ENCODE peak calls at places on chromosomes 3 and 15, in five cellular contexts. B, M, T, G and Y are unnamed samples.

GRCh38 chr15:51861557-51862350 is 32.3 kb downstream of the TMOD3 start:
- DNase-seq in T (peak; percentile 89), M (no peak), B (no peak), G (no peak), Y (no peak)

GRCh38 chr3:196620228-196620627 is 19.3 kb upstream of the NRROS start:
- DNase-seq in T (peak; percentile 86), M (peak; percentile 70), B (no peak), G (no peak), Y (no peak)

GRCh38 chr15:58583171-58583908 is 151.5 kb downstream of the LIPC start:
- DNase-seq in B (no peak), G (no peak), T (no peak), M (no peak), Y (no peak)

GRCh38 chr15:62099171-62099601 is 32.4 kb downstream of the C2CD4A start:
- DNase-seq in M (no peak), T (no peak), G (no peak), B (no peak), Y (no peak)

GRCh38 chr15:73832657-73833056 is 40.7 kb upstream of the TBC1D21 start:
- DNase-seq in T (no peak), G (no peak), M (no peak), B (no peak), Y (no peak)

GRCh38 chr15:67383903-67384302 is 129.3 kb downstream of the IQCH start:
- DNase-seq in G (no peak), M (no peak), T (no peak), B (no peak), Y (no peak)

GRCh38 chr15:68930268-68931022 is at the start of gene SPESP1:
- DNase-seq in B (no peak), T (peak; percentile 45), M (peak; percentile 60), G (no peak), Y (no peak)

GRCh38 chr3:45807133-45807532 is 10.8 kb upstream of the SLC6A20 start:
- DNase-seq in T (no peak), B (no peak), M (no peak), G (no peak), Y (no peak)

GRCh38 chr15:99443056-99443756 is 122.6 kb upstream of the MEF2A start:
- DNase-seq in M (no peak), G (no peak), B (no peak), T (no peak), Y (no peak)

GRCh38 chr3:130894130-130894872 is 417 bp downstream of the ATP2C1 start:
- DNase-seq in B (no peak), T (peak; percentile 62), M (peak; percentile 71), G (peak; percentile 32), Y (peak; percentile 2)

GRCh38 chr15:93041159-93041547 is 47.9 kb downstream of the RGMA start:
- DNase-seq in B (no peak), G (no peak), M (peak; percentile 34), T (no peak), Y (no peak)

GRCh38 chr3:79517766-79518413 is 249.9 kb downstream of the ROBO1 start:
- DNase-seq in B (no peak), T (no peak), G (no peak), M (no peak), Y (peak; percentile 24)

GRCh38 chr3:195153653-195154052 is 117.3 kb downstream of the XXYLT1 start:
- DNase-seq in G (no peak), M (no peak), T (no peak), B (no peak), Y (no peak)

GRCh38 chr15:55290361-55291057 is 896 bp upstream of the RAB27A start:
- DNase-seq in G (peak; percentile 82), M (peak; percentile 92), T (peak; percentile 81), B (peak; percentile 58), Y (peak; percentile 71)

GRCh38 chr3:23829242-23829934 is 23.6 kb downstream of the UBE2E1 start:
- DNase-seq in T (no peak), M (no peak), B (no peak), G (no peak), Y (no peak)

GRCh38 chr3:179474480-179474879 is 23.2 kb upstream of the GNB4 start:
- DNase-seq in T (no peak), M (no peak), G (no peak), B (no peak), Y (no peak)

GRCh38 chr3:73653877-73654276 is 29.1 kb upstream of the PDZRN3 start:
- DNase-seq in B (no peak), G (no peak), M (no peak), T (no peak), Y (no peak)

GRCh38 chr3:23815879-23816278 is 10.1 kb downstream of the UBE2E1 start:
- DNase-seq in T (no peak), G (no peak), B (no peak), M (no peak), Y (no peak)

GRCh38 chr15:88648357-88649214 is 9.8 kb downstream of the ISG20 start:
- DNase-seq in M (no peak), G (no peak), B (no peak), T (no peak), Y (no peak)

GRCh38 chr3:12816521-12817340 is 20.3 kb downstream of the CAND2 start:
- DNase-seq in G (no peak), M (no peak), T (no peak), B (no peak), Y (no peak)

GRCh38 chr3:41323455-41323854 is 124.2 kb downstream of the CTNNB1 start:
- DNase-seq in G (no peak), B (no peak), T (no peak), M (no peak), Y (no peak)

GRCh38 chr3:126440709-126440995 is 35.0 kb downstream of the ZXDC start:
- DNase-seq in T (no peak), M (no peak), B (no peak), G (no peak), Y (no peak)

GRCh38 chr3:144549161-144549560 is 577.5 kb downstream of the DIPK2A start:
- DNase-seq in B (no peak), T (no peak), M (no peak), G (no peak), Y (no peak)

GRCh38 chr15:91429973-91430372 is 329.9 kb downstream of the SV2B start:
- DNase-seq in T (no peak), M (no peak), G (no peak), B (no peak), Y (no peak)

GRCh38 chr15:70054366-70054765 is 43.4 kb downstream of the TLE3 start:
- DNase-seq in G (no peak), T (no peak), M (peak; percentile 41), B (no peak), Y (no peak)

GRCh38 chr3:107106316-107106715 is 270.9 kb upstream of the CCDC54 start:
- DNase-seq in B (no peak), T (no peak), G (no peak), M (no peak), Y (no peak)

GRCh38 chr15:57427367-57427821 is 51.1 kb downstream of the CGNL1 start:
- DNase-seq in T (no peak), B (no peak), M (no peak), G (peak; percentile 55), Y (peak; percentile 31)